ENCODE peak calls at places on chromosomes 5 and 9, in six cellular contexts. S is left ventricle myocardium inferior; D is ovary; M is IMR-90; R is kidney; L is CD8-positive, alpha-beta T cell. H is an unnamed sample.

GRCh38 chr9:136138566-136138965 is 19.9 kb upstream of the TMEM250 start:
- DNase-seq in S (no peak), D (no peak), M (no peak), R (no peak), L (no peak), H (no peak)

GRCh38 chr9:123365287-123365880 is 9.4 kb downstream of the CRB2 start:
- DNase-seq in S (no peak), D (no peak), M (no peak), R (no peak), L (no peak), H (no peak)

GRCh38 chr5:124398471-124398870 is 348.0 kb downstream of the ZNF608 start:
- DNase-seq in S (no peak), D (no peak), M (peak; percentile 19), R (no peak), L (no peak), H (no peak)

GRCh38 chr5:87164409-87164808 is 103.3 kb upstream of the RASA1 start:
- DNase-seq in S (no peak), D (no peak), M (peak; percentile 29), R (no peak), L (no peak), H (no peak)

GRCh38 chr9:136011703-136012496 is 50.7 kb upstream of the UBAC1 start:
- DNase-seq in S (peak; percentile 90), D (peak; percentile 94), M (peak; percentile 59), R (peak; percentile 97), L (no peak), H (no peak)

GRCh38 chr5:75234251-75234650 is 2.4 kb downstream of the ANKRD31 start:
- DNase-seq in S (no peak), D (no peak), M (no peak), R (no peak), L (no peak), H (no peak)

GRCh38 chr5:31100047-31100575 is 93.4 kb upstream of the CDH6 start:
- DNase-seq in S (no peak), D (no peak), M (no peak), R (no peak), L (no peak), H (no peak)

GRCh38 chr9:93523518-93524144 is 52.8 kb upstream of the PHF2 start:
- DNase-seq in S (no peak), D (no peak), M (no peak), R (no peak), L (no peak), H (no peak)

GRCh38 chr9:120839146-120839545 is 3.6 kb downstream of the PSMD5 start:
- DNase-seq in S (no peak), D (no peak), M (peak; percentile 44), R (no peak), L (no peak), H (no peak)

GRCh38 chr5:170254056-170254455 is 21.3 kb downstream of the C5orf58 start:
- DNase-seq in S (no peak), D (no peak), M (no peak), R (no peak), L (peak; percentile 54), H (peak; percentile 65)

GRCh38 chr5:170252710-170253350 is 20.0 kb downstream of the C5orf58 start:
- DNase-seq in S (no peak), D (no peak), M (no peak), R (no peak), L (no peak), H (no peak)

GRCh38 chr5:170250810-170251317 is 18.1 kb downstream of the C5orf58 start:
- DNase-seq in S (no peak), D (no peak), M (no peak), R (no peak), L (no peak), H (no peak)

GRCh38 chr5:170251462-170251861 is 18.7 kb downstream of the C5orf58 start:
- DNase-seq in S (no peak), D (no peak), M (no peak), R (no peak), L (no peak), H (no peak)

DNA sequence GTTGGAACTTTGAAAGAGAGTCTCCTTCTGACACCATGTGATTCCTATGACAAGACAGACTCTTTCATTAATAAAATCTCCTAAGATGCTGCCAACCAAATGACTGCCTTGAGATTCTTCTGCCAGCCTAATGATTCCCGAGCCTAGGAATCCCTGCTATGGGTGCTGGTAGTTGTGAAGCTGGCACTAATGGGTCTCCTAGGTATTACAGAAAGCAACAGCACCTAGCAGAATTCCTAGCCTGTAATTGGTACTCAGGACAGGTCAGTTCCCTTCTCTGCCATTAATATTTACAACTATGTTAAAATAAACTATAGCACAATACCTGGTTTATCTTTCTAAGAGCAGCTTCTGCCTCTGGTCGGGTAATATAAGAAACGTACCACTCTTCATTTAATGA is 19.3 kb downstream of the C5orf58 start:
- DNase-seq in S (no peak), D (no peak), M (no peak), R (no peak), L (no peak), H (no peak)
- H3K4me1 ChIP-seq in S (peaks cover 11% of the 10 kb centered on the region), D (peaks cover 5% of the 10 kb centered on the region), M (no peaks in the 10 kb centered on the region), R (no peaks in the 10 kb centered on the region), L (peaks cover 39% of the 10 kb centered on the region), H (peaks cover 28% of the 10 kb centered on the region)

DNA sequence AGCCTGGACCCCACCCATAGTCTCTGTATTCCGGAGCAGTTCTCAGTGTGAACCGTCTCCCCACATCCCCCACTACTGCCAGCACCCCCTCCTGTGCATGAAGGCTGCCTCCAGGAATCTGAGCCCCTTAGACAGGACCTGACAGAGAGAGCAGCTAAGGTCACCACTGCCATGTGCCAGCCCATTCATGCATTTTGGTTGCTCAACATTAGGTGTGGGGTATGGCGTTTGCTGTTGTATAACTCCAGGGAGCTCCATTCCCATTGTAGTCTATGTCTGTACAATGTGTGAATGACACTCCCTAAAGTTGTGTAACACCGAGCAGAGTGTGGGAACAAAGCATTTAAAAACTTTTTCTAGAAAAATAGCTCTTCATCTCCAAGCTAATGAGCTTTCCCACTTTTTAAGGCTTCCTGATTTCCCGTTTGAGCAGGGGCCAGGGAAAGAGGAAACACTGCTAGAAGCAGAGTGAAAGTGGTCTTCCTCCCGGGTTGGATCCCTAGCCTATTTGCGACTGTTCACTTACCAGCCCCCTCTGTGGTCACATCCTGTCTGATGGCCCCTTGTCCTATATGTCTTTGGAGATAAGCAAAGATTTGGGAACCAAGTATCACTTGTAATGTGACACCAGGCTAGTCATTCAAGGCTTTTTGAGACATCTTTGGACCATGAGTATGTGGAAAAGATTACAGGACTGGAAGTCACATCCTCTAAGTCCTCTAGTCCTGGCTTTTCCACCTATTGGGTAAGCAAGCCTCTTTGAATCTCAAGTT is 5.9 kb downstream of the DNAJB5 start:
- DNase-seq in S (no peak), D (no peak), M (peak; percentile 55), R (peak; percentile 16), L (no peak), H (no peak)
- H3K4me3 ChIP-seq in S (peak overlapping the region; percentile 88), D (no peak overlapping the region), M (no peak overlapping the region), R (no peak overlapping the region), L (no peak overlapping the region), H (no peak overlapping the region)

GRCh38 chr5:153783278-153783677 is 255.4 kb downstream of the FAM114A2 start:
- DNase-seq in S (no peak), D (no peak), M (no peak), R (no peak), L (no peak), H (no peak)

GRCh38 chr5:153784277-153784676 is 254.4 kb downstream of the FAM114A2 start:
- DNase-seq in S (no peak), D (no peak), M (no peak), R (no peak), L (no peak), H (no peak)

GRCh38 chr5:153780876-153781275 is 257.8 kb downstream of the FAM114A2 start:
- DNase-seq in S (no peak), D (no peak), M (no peak), R (no peak), L (no peak), H (no peak)

GRCh38 chr5:153781325-153781724 is 257.4 kb downstream of the FAM114A2 start:
- DNase-seq in S (no peak), D (no peak), M (no peak), R (no peak), L (no peak), H (no peak)

GRCh38 chr5:153782589-153783238 is 256.0 kb downstream of the FAM114A2 start:
- DNase-seq in S (no peak), D (no peak), M (peak; percentile 6), R (no peak), L (no peak), H (no peak)
- H3K4me1 ChIP-seq in S (no peaks in the 10 kb centered on the region), D (no peaks in the 10 kb centered on the region), M (no peaks in the 10 kb centered on the region), R (no peaks in the 10 kb centered on the region), L (no peaks in the 10 kb centered on the region), H (no peaks in the 10 kb centered on the region)

GRCh38 chr9:37010976-37011375 is 23.1 kb downstream of the PAX5 start:
- DNase-seq in S (no peak), D (no peak), M (no peak), R (no peak), L (no peak), H (no peak)
- H3K4me3 ChIP-seq in S (no peak overlapping the region), D (no peak overlapping the region), M (no peak overlapping the region), R (no peak overlapping the region), L (no peak overlapping the region), H (no peak overlapping the region)

DNA sequence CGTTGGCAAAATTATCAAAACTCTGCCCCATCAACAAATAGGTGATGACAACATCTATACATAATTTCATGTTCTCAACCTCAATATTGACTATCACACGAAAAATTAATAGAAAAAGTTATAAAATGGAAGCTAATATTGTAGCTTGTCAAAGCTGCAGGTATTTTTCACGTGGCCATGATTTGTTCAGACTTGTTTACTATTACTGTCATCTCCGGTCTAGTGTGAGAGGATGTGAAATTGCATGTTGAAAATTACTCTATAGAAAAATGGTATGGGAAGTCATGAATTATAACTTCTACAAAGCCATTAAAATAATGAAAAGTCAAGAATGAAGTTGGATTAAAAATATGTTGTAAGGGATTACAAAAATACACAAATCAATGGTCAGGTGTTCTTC is 385.8 kb downstream of the PTPRD start:
- DNase-seq in S (no peak), D (no peak), M (no peak), R (no peak), L (no peak), H (no peak)
- H3K4me1 ChIP-seq in S (no peaks in the 10 kb centered on the region), D (no peaks in the 10 kb centered on the region), M (no peaks in the 10 kb centered on the region), R (no peaks in the 10 kb centered on the region), L (no peaks in the 10 kb centered on the region), H (no peaks in the 10 kb centered on the region)

DNA sequence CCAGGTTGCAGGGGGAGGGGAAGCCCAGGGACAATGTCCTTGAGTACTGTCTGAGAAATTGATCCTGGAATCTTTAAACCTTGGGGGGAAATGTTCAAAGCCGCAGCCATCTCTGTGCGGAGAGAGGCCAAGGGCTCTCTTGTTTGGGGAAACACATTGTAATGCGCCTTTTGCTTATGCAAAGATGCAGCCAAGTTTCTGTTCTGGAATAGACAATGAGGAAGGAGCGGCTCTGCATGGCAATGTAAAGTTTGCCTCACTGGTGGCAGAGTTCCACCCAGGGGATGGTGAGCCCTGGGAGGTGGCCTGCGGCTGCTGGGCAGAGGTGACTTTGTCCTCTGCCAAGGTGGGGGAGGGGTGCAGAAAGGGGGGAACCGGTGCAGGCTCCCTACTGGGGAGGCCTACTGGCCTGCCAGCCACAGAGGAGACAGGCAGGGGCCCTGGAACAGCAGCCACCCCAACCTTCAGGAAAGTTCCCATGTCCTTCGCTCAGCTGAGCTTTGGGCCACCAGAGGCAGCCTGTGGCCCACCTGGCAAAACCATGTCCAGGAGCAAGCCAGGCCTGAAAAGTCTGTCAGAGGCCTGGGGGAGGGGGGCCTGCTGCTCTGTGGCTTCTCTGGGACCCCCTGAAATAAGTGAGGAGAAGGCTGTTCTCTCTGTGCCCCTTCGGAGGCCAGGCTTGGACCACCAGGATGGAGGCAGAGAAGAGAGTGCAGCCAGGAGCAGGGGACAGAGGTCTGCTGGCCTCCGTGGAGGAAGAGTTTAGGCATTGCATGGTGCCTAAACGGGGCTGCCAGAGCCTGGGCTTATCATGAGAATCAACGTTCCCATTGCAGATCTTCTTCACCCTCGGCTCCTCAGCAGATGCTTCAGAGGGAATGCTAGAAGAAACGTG is 127.8 kb downstream of the ZNF354C start:
- DNase-seq in S (no peak), D (no peak), M (no peak), R (peak; percentile 55), L (no peak), H (no peak)
- H3K4me3 ChIP-seq in S (no peak overlapping the region), D (no peak overlapping the region), M (no peak overlapping the region), R (no peak overlapping the region), L (no peak overlapping the region), H (no peak overlapping the region)

H was measured in CD4-positive, CD25-positive, alpha-beta regulatory T cell.